ENCODE peak calls at places on chromosomes 5 and 9, in five cellular contexts. C is NCI-H748 treated with DMSO at 0.1 percent for 48 hours, V is NCI-H1105 treated with DMSO at 0.1 percent for 48 hours, X is AG09309, L is neuronal stem cell. B is an unnamed sample.

GRCh38 chr5:177996660-177997318 is 747 bp upstream of the PROP1 start:
- DNase-seq in C (no peak), V (no peak), X (no peak), L (no peak), B (no peak)

GRCh38 chr5:501040-501832 is 23.0 kb downstream of the SLC9A3 start:
- DNase-seq in C (no peak), V (no peak), X (no peak), L (no peak), B (no peak)

GRCh38 chr5:95668728-95669127 is 14.1 kb downstream of the SPATA9 start:
- DNase-seq in C (no peak), V (no peak), X (no peak), L (no peak), B (no peak)

GRCh38 chr9:3804148-3804547 is 278.3 kb upstream of the RFX3 start:
- DNase-seq in C (no peak), V (no peak), X (no peak), L (no peak), B (no peak)

GRCh38 chr5:35337332-35338168 is 107.3 kb upstream of the PRLR start:
- DNase-seq in C (no peak), V (no peak), X (no peak), L (no peak), B (no peak)

GRCh38 chr9:76658510-76659231 is 105.6 kb upstream of the PCA3 start:
- DNase-seq in C (peak; percentile 10), V (peak; percentile 35), X (peak; percentile 52), L (no peak), B (peak; percentile 21)

GRCh38 chr5:99088309-99088708 is 159.5 kb upstream of the CHD1 start:
- DNase-seq in C (no peak), V (no peak), X (no peak), L (no peak), B (no peak)

GRCh38 chr9:82299870-82300269 is 311.3 kb downstream of the SPATA31D1 start:
- DNase-seq in C (no peak), V (no peak), X (no peak), L (no peak), B (no peak)

GRCh38 chr5:14178671-14179211 is 35.6 kb downstream of the TRIO start:
- DNase-seq in C (no peak), V (no peak), X (peak; percentile 68), L (peak; percentile 49), B (no peak)

GRCh38 chr5:167050568-167051214 is 1240.8 kb upstream of the WWC1 start:
- DNase-seq in C (no peak), V (no peak), X (no peak), L (no peak), B (no peak)

GRCh38 chr5:59132131-59132530 is 549.3 kb downstream of the RAB3C start:
- DNase-seq in C (no peak), V (no peak), X (no peak), L (no peak), B (no peak)

GRCh38 chr9:91732187-91733005 is 217.6 kb downstream of the ROR2 start:
- DNase-seq in C (no peak), V (no peak), X (no peak), L (no peak), B (no peak)

GRCh38 chr5:127871448-127872153 is 168.4 kb downstream of the CCDC192 start:
- DNase-seq in C (no peak), V (no peak), X (no peak), L (no peak), B (no peak)

GRCh38 chr5:122142480-122142879 is 13.1 kb downstream of the ZNF474 start:
- DNase-seq in C (no peak), V (no peak), X (no peak), L (no peak), B (no peak)

GRCh38 chr9:131758972-131759647 is 19.2 kb upstream of the RAPGEF1 start:
- DNase-seq in C (no peak), V (peak; percentile 48), X (no peak), L (no peak), B (peak; percentile 51)

GRCh38 chr5:27252911-27253310 is 214.5 kb upstream of the CDH9 start:
- DNase-seq in C (no peak), V (no peak), X (no peak), L (no peak), B (no peak)

GRCh38 chr9:135671591-135672041 is 8.5 kb downstream of the LCN9 start:
- DNase-seq in C (no peak), V (no peak), X (no peak), L (no peak), B (no peak)

B was measured in NCI-H345.